ENCODE peak calls at places on chromosomes 13 and 19, in eight cellular contexts. D, J, Y, N, Z, B, S and K are unnamed samples.

GRCh38 chr19:46410205-46411087 is 2.9 kb downstream of the CCDC8 start:
- DNase-seq in D (no peak), N (no peak), J (no peak), Z (no peak), S (no peak), Y (no peak), B (no peak), K (no peak)

GRCh38 chr19:7507884-7508283 is 8.0 kb upstream of the ZNF358 start:
- DNase-seq in Y (peak), D (peak), J (no peak), B (no peak), Z (no peak), S (peak), N (no peak), K (peak)

GRCh38 chr19:54478677-54479266 is 5.7 kb upstream of the CDC42EP5 start:
- DNase-seq in B (no peak), J (no peak), N (no peak), Z (no peak), S (peak), Y (no peak), D (peak), K (no peak)

GRCh38 chr13:110310541-110311491 is 3.7 kb downstream of the COL4A2 start:
- DNase-seq in Z (no peak), D (no peak), B (no peak), S (no peak), J (no peak), Y (no peak), N (no peak), K (peak)

GRCh38 chr19:29798783-29799182 is 13.0 kb upstream of the CCNE1 start:
- DNase-seq in D (peak), Y (no peak), J (no peak), B (no peak), S (peak), N (no peak), Z (no peak), K (no peak)

GRCh38 chr13:111345682-111346081 is 25.2 kb downstream of the TEX29 start:
- DNase-seq in S (no peak), B (no peak), Z (no peak), Y (no peak), N (no peak), D (no peak), J (no peak), K (peak)

GRCh38 chr19:45446944-45447343 is 20.9 kb upstream of the FOSB start:
- DNase-seq in Y (peak), D (no peak), B (no peak), J (no peak), Z (peak), N (no peak), S (no peak), K (no peak)

GRCh38 chr19:30664358-30665058 is 292.3 kb downstream of the ZNF536 start:
- DNase-seq in D (no peak), Y (no peak), N (no peak), J (peak), Z (peak), B (no peak), S (no peak), K (no peak)

GRCh38 chr19:9078651-9079050 is 8.2 kb upstream of the OR1M1 start:
- DNase-seq in Y (no peak), S (no peak), B (no peak), D (no peak), N (no peak), Z (no peak), J (no peak), K (no peak)

GRCh38 chr13:41680900-41681299 is 223.6 kb downstream of the RGCC start:
- DNase-seq in Y (no peak), D (no peak), Z (no peak), B (no peak), J (no peak), S (no peak), N (no peak), K (no peak)

GRCh38 chr13:55302568-55302967 is 1838.2 kb upstream of the PRR20A start:
- DNase-seq in N (no peak), Z (no peak), D (no peak), J (no peak), B (no peak), S (no peak), Y (no peak), K (no peak)

GRCh38 chr13:48655291-48655690 is 1.6 kb downstream of the CYSLTR2 start:
- DNase-seq in J (no peak), B (no peak), Z (no peak), Y (no peak), D (no peak), S (no peak), N (no peak), K (no peak)

GRCh38 chr19:38557205-38557799 is 60.5 kb downstream of the MAP4K1 start:
- DNase-seq in S (no peak), D (no peak), J (no peak), Z (no peak), N (peak), B (no peak), Y (no peak), K (no peak)

GRCh38 chr13:40664100-40665060 is 2.1 kb downstream of the FOXO1 start:
- DNase-seq in Z (peak), S (peak), J (no peak), D (peak), B (peak), Y (peak), N (peak), K (peak)

GRCh38 chr13:44646044-44646443 is 69.9 kb upstream of the TSC22D1 start:
- DNase-seq in J (no peak), S (no peak), Y (no peak), N (no peak), B (no peak), D (no peak), Z (no peak), K (no peak)

GRCh38 chr19:6220385-6221191 is 59.2 kb downstream of the MLLT1 start:
- DNase-seq in Y (peak), Z (no peak), B (no peak), N (no peak), S (peak), J (no peak), D (peak), K (peak)